ENCODE peak calls at places on chromosomes 7 and 10, in eight cellular contexts. N is stimulated activated CD4-positive, alpha-beta T cell treated with anti-CD3 and anti-CD28 coated beads, Interleukin-2, amount 100 ng/mL, for 48 hours; F is activated T-cell treated with anti-CD3 and anti-CD28 coated beads, Interleukin-2, amount 50 U/mL, for 72 hours; S is cardiac fibroblast; O is progenitor cell of endocrine pancreas; J is tibial nerve; I is NCI-H82; A is HEK293T. E is an unnamed sample.

GRCh38 chr10:19931886-19932285 is 115.7 kb downstream of the PLXDC2 start:
- DNase-seq in J (no peak), I (no peak), O (no peak), N (no peak), S (no peak), F (no peak), A (no peak), E (no peak)

GRCh38 chr7:17183630-17184328 is 114.7 kb upstream of the AHR start:
- DNase-seq in I (no peak), J (no peak), N (no peak), A (no peak), S (no peak), F (no peak), O (no peak), E (no peak)

GRCh38 chr10:78301481-78301880 is 267.8 kb downstream of the RPS24 start:
- DNase-seq in O (no peak), A (no peak), N (no peak), J (no peak), S (no peak), F (no peak), I (no peak), E (no peak)

GRCh38 chr10:131983780-131984179 is 2.1 kb upstream of the BNIP3 start:
- DNase-seq in A (no peak), J (no peak), I (peak), S (peak), N (no peak), F (no peak), O (no peak), E (no peak)

GRCh38 chr7:155579565-155579964 is 33.2 kb upstream of the CNPY1 start:
- DNase-seq in S (no peak), A (no peak), N (no peak), O (no peak), I (no peak), J (no peak), F (no peak), E (no peak)

GRCh38 chr7:22566592-22566991 is 66.6 kb upstream of the STEAP1B start:
- DNase-seq in J (no peak), N (no peak), S (no peak), I (no peak), F (no peak), O (no peak), A (no peak), E (no peak)

GRCh38 chr7:107441576-107442422 is 28.1 kb upstream of the GPR22 start:
- DNase-seq in S (peak), I (no peak), N (no peak), O (no peak), A (no peak), J (no peak), F (no peak), E (no peak)

GRCh38 chr7:90453931-90454330 is 15.5 kb upstream of the PTTG1IP2 start:
- DNase-seq in N (no peak), O (no peak), A (no peak), I (no peak), J (no peak), S (no peak), F (no peak), E (no peak)

GRCh38 chr7:1340031-1340430 is 107.4 kb downstream of the UNCX start:
- DNase-seq in N (no peak), A (no peak), J (no peak), S (no peak), F (no peak), O (no peak), I (no peak), E (no peak)